ENCODE peak calls at places on chromosomes 3 and 15, in seven cellular contexts. T is CD8-positive, alpha-beta memory T cell; V is body of pancreas; R is RWPE2; F is HCT116; L is astrocyte; C is mammary epithelial cell. W is an unnamed sample.

GRCh38 chr15:35546581-35547381 is 816 bp upstream of the DPH6 start:
- DNase-seq in T (no peak), V (peak), R (no peak), F (no peak), L (no peak), C (no peak), W (peak)

GRCh38 chr3:64488938-64489337 is 198.9 kb downstream of the ADAMTS9 start:
- DNase-seq in T (no peak), V (no peak), R (no peak), F (no peak), L (no peak), C (no peak), W (no peak)

GRCh38 chr15:48062476-48062875 is 58.3 kb upstream of the SLC24A5 start:
- DNase-seq in T (no peak), V (no peak), R (no peak), F (no peak), L (peak), C (no peak), W (peak)

GRCh38 chr15:101657968-101658784 is 6.0 kb upstream of the TM2D3 start:
- DNase-seq in T (no peak), V (peak), R (no peak), F (no peak), L (no peak), C (no peak), W (no peak)

GRCh38 chr3:46472736-46473135 is 8.0 kb upstream of the LTF start:
- DNase-seq in T (no peak), V (no peak), R (no peak), F (no peak), L (no peak), C (no peak), W (no peak)

GRCh38 chr15:39774688-39775267 is 7.9 kb downstream of the FSIP1 start:
- DNase-seq in T (peak), V (no peak), R (no peak), F (no peak), L (no peak), C (no peak), W (no peak)

GRCh38 chr15:58457466-58457965 is 25.7 kb downstream of the LIPC start:
- DNase-seq in T (no peak), V (no peak), R (no peak), F (no peak), L (peak), C (peak), W (peak)

GRCh38 chr15:79629687-79630086 is 197.6 kb downstream of the MINAR1 start:
- DNase-seq in T (no peak), V (peak), R (no peak), F (no peak), L (peak), C (no peak), W (no peak)

GRCh38 chr3:188508454-188508853 is 354.5 kb downstream of the LPP start:
- DNase-seq in T (no peak), V (no peak), R (no peak), F (no peak), L (no peak), C (no peak), W (no peak)

GRCh38 chr3:30073622-30074021 is 532.8 kb upstream of the TGFBR2 start:
- DNase-seq in T (no peak), V (no peak), R (no peak), F (peak), L (no peak), C (peak), W (no peak)
- H3K27ac ChIP-seq in T (no peak), V (no peak), R (no peak), F (no peak), L (no peak), C (no peak), W (no peak)

GRCh38 chr3:177618873-177619771 is 421.8 kb upstream of the TBL1XR1 start:
- DNase-seq in T (no peak), V (peak), R (no peak), F (no peak), L (peak), C (peak), W (no peak)
- H3K27ac ChIP-seq in T (no peak), V (peak), R (peak), F (no peak), L (peak), C (peak), W (peak)

DNA sequence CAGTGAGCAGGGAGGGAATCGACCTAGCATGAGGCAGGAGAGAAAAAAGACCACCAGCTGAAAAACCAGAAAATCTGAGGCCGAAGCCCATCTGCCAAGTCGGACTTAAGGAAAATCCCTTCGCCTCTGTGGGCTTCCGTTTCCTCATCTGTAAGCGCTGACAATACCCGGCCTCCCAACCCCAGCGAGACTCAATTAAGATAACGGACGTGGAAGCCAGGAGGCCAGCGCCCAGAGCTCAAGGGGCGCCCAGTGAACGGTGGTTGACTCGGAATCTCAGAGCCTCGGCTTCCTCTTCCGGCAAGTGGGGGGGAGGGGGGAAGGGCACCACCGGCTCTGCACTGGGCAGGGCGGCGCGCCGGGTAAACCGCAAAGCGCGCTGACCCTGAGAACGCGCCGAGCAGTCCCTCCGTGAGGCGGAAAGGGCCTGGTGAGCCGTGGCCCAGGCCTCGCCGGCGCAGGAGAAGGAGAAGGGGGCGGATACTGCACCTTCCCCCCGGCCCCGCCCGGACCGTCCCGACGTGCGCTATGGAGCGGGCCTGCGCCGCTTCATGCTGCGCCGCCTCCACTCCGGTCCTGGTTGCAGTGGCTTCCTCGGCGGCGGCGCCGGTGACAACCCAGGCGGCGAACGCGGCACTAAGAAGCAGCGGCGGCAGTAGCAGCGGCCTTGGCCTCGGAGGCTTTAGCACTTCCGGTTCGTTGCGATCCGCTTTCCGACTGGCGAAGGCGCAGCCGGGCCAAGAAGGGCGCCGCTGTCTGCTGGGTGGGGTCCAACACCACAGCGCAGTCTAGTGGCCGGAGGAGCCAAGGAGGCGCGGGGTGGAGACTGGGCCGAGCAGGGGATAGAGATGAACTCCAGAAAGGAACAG is at the start of gene DPP8:
- DNase-seq in T (peak), V (peak), R (peak), F (peak), L (peak), C (peak), W (peak)
- H3K27ac ChIP-seq in T (peak), V (peak), R (peak), F (peak), L (peak), C (peak), W (peak)

DNA sequence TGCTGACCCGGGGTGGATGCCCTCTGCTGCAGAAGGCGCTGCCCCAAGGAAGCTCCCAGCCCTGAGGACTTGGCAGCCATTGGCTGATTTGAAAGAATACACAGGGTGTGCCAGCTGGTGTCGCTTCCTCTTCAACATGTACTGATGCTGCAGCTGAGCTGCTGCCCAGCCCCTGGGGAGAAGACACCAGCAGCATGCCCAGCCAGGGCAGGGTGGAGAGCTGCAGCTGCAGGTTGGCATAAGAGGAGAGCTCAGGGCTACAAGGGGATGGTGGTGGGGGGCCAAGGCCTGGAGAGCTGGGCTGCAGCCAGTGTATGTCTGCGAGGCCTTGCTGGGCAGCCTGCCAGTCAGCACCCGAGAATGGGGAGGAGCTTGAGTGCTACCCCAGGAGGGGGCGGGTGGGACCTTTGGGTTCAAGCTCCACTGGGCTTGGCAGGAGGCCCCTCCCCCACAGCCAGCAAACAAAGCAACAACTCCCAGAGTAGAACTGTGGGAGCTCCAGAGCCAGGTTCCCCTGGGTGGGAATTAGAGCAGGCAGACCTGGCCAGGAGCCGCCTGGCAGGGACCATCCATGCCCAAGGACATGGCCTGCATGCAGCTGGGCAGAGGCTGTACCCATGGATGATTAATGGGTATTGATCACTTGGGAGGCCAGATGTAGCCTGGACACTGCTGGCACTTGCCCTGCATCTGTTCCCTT is 9.2 kb upstream of the SEMA4B start:
- DNase-seq in T (no peak), V (peak), R (peak), F (peak), L (no peak), C (peak), W (peak)
- H3K27ac ChIP-seq in T (no peak), V (peak), R (peak), F (peak), L (no peak), C (peak), W (peak)

DNA sequence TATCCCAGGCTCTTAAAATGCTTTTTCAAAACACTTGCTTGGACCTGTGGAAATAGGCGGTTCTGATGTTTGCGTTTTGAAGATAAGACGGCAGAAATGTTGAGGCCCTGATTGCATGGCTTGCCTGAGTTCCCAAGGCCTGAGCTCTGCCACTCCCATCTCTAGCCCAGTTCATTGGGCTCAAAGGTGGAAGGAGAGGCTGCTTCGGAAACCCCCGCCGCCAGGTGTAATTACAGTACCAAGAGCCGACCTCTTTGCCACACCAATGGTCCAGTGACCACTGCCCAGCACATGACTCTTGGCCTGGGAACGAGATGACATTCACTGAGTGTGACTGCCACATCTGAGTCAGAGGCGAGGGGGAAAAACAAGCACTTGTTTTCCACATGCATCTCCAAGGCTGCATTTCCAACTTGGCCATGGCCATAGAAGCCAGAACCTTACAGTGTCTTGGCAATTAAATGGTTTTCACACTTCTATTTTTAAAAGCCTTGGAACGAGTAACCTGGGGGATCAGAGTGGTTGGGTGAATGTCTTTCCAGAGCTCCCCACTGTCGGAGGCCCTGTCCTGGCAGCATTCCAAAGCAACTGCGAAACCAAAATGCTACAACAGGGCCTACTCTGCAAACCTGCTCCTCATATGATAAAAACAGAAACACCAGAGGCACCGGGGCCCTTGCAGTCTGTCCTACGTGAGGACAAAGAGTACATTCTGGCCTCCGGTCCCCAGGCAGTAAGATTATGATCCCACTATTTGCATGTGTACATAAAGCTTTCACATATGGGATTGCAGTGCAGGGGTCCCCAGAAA is 63.8 kb upstream of the CGNL1 start:
- DNase-seq in T (no peak), V (no peak), R (peak), F (no peak), L (no peak), C (no peak), W (no peak)
- H3K27ac ChIP-seq in T (no peak), V (no peak), R (no peak), F (no peak), L (no peak), C (no peak), W (no peak)

DNA sequence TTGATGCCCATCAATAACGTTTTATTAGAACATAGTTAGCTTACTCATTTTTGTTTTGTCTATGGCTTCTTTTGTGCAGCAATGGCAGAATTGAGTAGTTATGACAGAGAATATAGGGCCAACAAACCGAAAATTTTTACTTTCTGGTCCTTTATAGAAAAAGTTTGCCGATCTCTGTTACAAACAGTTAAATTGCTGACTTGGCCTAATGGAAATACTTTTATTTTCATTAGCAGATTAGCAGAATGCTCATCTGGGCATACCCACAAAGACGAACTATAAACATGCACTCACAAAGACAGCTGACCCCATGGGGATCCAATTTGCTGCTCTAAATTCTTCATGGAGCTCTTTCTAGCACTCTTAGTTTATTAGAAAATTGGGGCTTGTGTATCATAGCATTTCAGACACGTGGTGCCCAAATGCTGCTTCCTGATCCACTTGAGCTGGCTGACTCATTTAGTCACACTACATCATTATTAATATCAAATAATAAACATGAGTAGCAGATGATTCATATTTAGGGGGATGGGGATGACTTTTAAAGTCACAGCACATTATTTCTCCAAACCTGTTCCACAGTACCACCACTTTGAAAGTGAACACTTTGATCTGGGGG is 228.0 kb upstream of the FEZF2 start:
- DNase-seq in T (no peak), V (no peak), R (no peak), F (no peak), L (peak), C (peak), W (peak)
- H3K27ac ChIP-seq in T (no peak), V (no peak), R (peak), F (no peak), L (peak), C (peak), W (no peak)

GRCh38 chr3:182972387-182972786 is 8.0 kb downstream of the DCUN1D1 start:
- DNase-seq in T (no peak), V (no peak), R (no peak), F (no peak), L (no peak), C (no peak), W (no peak)

GRCh38 chr3:182971637-182972036 is 8.7 kb downstream of the DCUN1D1 start:
- DNase-seq in T (no peak), V (no peak), R (no peak), F (no peak), L (peak), C (no peak), W (no peak)

GRCh38 chr3:182969277-182969676 is 11.1 kb downstream of the DCUN1D1 start:
- DNase-seq in T (no peak), V (no peak), R (no peak), F (no peak), L (peak), C (peak), W (peak)

GRCh38 chr3:182969853-182970252 is 10.5 kb downstream of the DCUN1D1 start:
- DNase-seq in T (no peak), V (no peak), R (no peak), F (no peak), L (no peak), C (no peak), W (no peak)

DNA sequence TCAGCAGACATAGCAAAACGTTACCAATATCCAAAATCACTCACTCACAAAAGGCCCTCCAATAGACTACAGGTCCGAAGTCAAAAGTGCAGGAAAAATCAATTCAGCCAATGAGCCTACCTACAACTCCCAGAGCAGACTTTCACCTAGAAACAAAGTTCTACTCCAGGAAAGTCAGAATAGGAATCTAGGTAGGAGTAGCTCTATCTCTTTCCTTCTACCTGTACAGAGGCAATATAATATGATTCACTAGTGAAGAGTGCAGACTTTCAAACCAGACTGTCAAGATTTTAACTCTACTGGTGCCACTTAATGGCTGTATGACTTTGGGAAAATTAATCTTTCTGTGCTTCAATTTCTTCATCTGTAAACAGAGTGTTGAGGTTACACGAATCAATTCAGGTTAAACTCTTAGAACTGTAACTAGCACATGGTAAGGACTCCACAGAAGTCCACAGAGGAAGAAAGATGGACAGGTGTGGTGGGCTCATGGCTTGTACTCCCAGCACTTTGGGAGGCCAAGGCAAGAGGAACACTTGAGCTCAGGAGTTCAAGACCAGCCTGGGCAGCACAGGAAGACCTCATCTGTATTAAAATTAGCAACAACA is 9.4 kb downstream of the DCUN1D1 start:
- DNase-seq in T (no peak), V (no peak), R (no peak), F (no peak), L (no peak), C (no peak), W (no peak)
- H3K27ac ChIP-seq in T (no peak), V (no peak), R (no peak), F (no peak), L (no peak), C (no peak), W (no peak)